ENCODE peak calls at places on chromosomes 12 and 14, in seven cellular contexts. One of them, this sample, is unnamed. For H3K36me3, the result is how much of the 10 kb centered on the place peaks cover.

GRCh38 chr12:95118138-95118787 is 44.8 kb upstream of the NR2C1 start:
- DNase-seq in prostate gland: no peak
- DNase-seq in SK-N-MC: no peak
- DNase-seq in colonic mucosa: no peak
- DNase-seq in heart right ventricle: no peak
- DNase-seq in astrocyte: peak
- DNase-seq in H7: no peak
- DNase-seq in this sample: no peak

GRCh38 chr14:61891810-61892209 is 129.6 kb downstream of the SNAPC1 start:
- DNase-seq in prostate gland: no peak
- DNase-seq in SK-N-MC: no peak
- DNase-seq in colonic mucosa: no peak
- DNase-seq in heart right ventricle: no peak
- DNase-seq in astrocyte: no peak
- DNase-seq in H7: no peak
- DNase-seq in this sample: no peak

GRCh38 chr14:96511146-96511545 is 9.0 kb downstream of the PAPOLA start:
- DNase-seq in prostate gland: no peak
- DNase-seq in SK-N-MC: no peak
- DNase-seq in colonic mucosa: no peak
- DNase-seq in heart right ventricle: no peak
- DNase-seq in astrocyte: no peak
- DNase-seq in H7: no peak
- DNase-seq in this sample: no peak

GRCh38 chr14:51828017-51828797 is 32.2 kb upstream of the GNG2 start:
- DNase-seq in prostate gland: no peak
- DNase-seq in SK-N-MC: no peak
- DNase-seq in colonic mucosa: no peak
- DNase-seq in heart right ventricle: no peak
- DNase-seq in astrocyte: peak
- DNase-seq in H7: peak
- DNase-seq in this sample: peak

GRCh38 chr14:68976160-68977067 is 2.7 kb downstream of the ACTN1 start:
- DNase-seq in prostate gland: no peak
- DNase-seq in SK-N-MC: no peak
- DNase-seq in colonic mucosa: peak
- DNase-seq in heart right ventricle: peak
- DNase-seq in astrocyte: no peak
- DNase-seq in H7: no peak
- DNase-seq in this sample: no peak

GRCh38 chr12:94994312-94994711 is 9.2 kb downstream of the NDUFA12 start:
- DNase-seq in prostate gland: no peak
- DNase-seq in SK-N-MC: no peak
- DNase-seq in colonic mucosa: no peak
- DNase-seq in heart right ventricle: no peak
- DNase-seq in astrocyte: peak
- DNase-seq in H7: no peak
- DNase-seq in this sample: no peak

GRCh38 chr12:105897311-105897725 is 241.4 kb downstream of the NUAK1 start:
- DNase-seq in prostate gland: no peak
- DNase-seq in SK-N-MC: no peak
- DNase-seq in colonic mucosa: no peak
- DNase-seq in heart right ventricle: no peak
- DNase-seq in astrocyte: no peak
- DNase-seq in H7: no peak
- DNase-seq in this sample: no peak

GRCh38 chr12:130076126-130076525 is 86.1 kb upstream of the FZD10 start:
- DNase-seq in prostate gland: no peak
- DNase-seq in SK-N-MC: no peak
- DNase-seq in colonic mucosa: no peak
- DNase-seq in heart right ventricle: no peak
- DNase-seq in astrocyte: no peak
- DNase-seq in H7: no peak
- DNase-seq in this sample: no peak

GRCh38 chr12:67958187-67958586 is 31.1 kb upstream of the IFNG-AS1 start:
- DNase-seq in prostate gland: no peak
- DNase-seq in SK-N-MC: no peak
- DNase-seq in colonic mucosa: no peak
- DNase-seq in heart right ventricle: no peak
- DNase-seq in astrocyte: no peak
- DNase-seq in H7: no peak
- DNase-seq in this sample: no peak

GRCh38 chr14:87149583-87150354 is 843.2 kb downstream of the GALC start:
- DNase-seq in prostate gland: no peak
- DNase-seq in SK-N-MC: no peak
- DNase-seq in colonic mucosa: no peak
- DNase-seq in heart right ventricle: no peak
- DNase-seq in astrocyte: peak
- DNase-seq in H7: peak
- DNase-seq in this sample: no peak

GRCh38 chr12:115400011-115400410 is 716.0 kb upstream of the TBX3 start:
- DNase-seq in prostate gland: no peak
- DNase-seq in SK-N-MC: no peak
- DNase-seq in colonic mucosa: no peak
- DNase-seq in heart right ventricle: no peak
- DNase-seq in astrocyte: no peak
- DNase-seq in H7: no peak
- DNase-seq in this sample: no peak

GRCh38 chr14:38339704-38340103 is 83.8 kb upstream of the CLEC14A start:
- DNase-seq in prostate gland: no peak
- DNase-seq in SK-N-MC: no peak
- DNase-seq in colonic mucosa: no peak
- DNase-seq in heart right ventricle: no peak
- DNase-seq in astrocyte: peak
- DNase-seq in H7: no peak
- DNase-seq in this sample: no peak

GRCh38 chr12:129773170-129773493 is 130.7 kb downstream of the TMEM132D start:
- DNase-seq in prostate gland: no peak
- DNase-seq in SK-N-MC: no peak
- DNase-seq in colonic mucosa: no peak
- DNase-seq in heart right ventricle: no peak
- DNase-seq in astrocyte: no peak
- DNase-seq in H7: no peak
- DNase-seq in this sample: no peak

GRCh38 chr14:100428727-100429126 is 105.6 kb downstream of the SLC25A47 start:
- DNase-seq in prostate gland: no peak
- DNase-seq in SK-N-MC: no peak
- DNase-seq in colonic mucosa: no peak
- DNase-seq in heart right ventricle: no peak
- DNase-seq in astrocyte: peak
- DNase-seq in H7: no peak
- DNase-seq in this sample: no peak

GRCh38 chr12:19491863-19492262 is 52.6 kb downstream of the AEBP2 start:
- DNase-seq in prostate gland: no peak
- DNase-seq in SK-N-MC: peak
- DNase-seq in colonic mucosa: no peak
- DNase-seq in heart right ventricle: no peak
- DNase-seq in astrocyte: no peak
- DNase-seq in H7: no peak
- DNase-seq in this sample: no peak

GRCh38 chr12:50841654-50842531 is 833 bp upstream of the TMPRSS12 start:
- DNase-seq in prostate gland: no peak
- DNase-seq in SK-N-MC: no peak
- DNase-seq in colonic mucosa: no peak
- DNase-seq in heart right ventricle: no peak
- DNase-seq in astrocyte: no peak
- DNase-seq in H7: no peak
- DNase-seq in this sample: no peak

GRCh38 chr12:2092890-2093289 is 40.1 kb downstream of the CACNA1C start:
- DNase-seq in prostate gland: no peak
- DNase-seq in SK-N-MC: no peak
- DNase-seq in colonic mucosa: no peak
- DNase-seq in heart right ventricle: peak
- DNase-seq in astrocyte: peak
- DNase-seq in H7: no peak
- DNase-seq in this sample: no peak

GRCh38 chr14:41899416-41899815 is 292.7 kb downstream of the LRFN5 start:
- DNase-seq in prostate gland: no peak
- DNase-seq in SK-N-MC: peak
- DNase-seq in colonic mucosa: no peak
- DNase-seq in heart right ventricle: no peak
- DNase-seq in astrocyte: peak
- DNase-seq in H7: no peak
- DNase-seq in this sample: no peak

GRCh38 chr14:90274808-90275454 is 18.6 kb downstream of the PSMC1 start:
- DNase-seq in prostate gland: no peak
- DNase-seq in SK-N-MC: no peak
- DNase-seq in colonic mucosa: no peak
- DNase-seq in heart right ventricle: peak
- DNase-seq in astrocyte: peak
- DNase-seq in H7: no peak
- DNase-seq in this sample: no peak

DNA sequence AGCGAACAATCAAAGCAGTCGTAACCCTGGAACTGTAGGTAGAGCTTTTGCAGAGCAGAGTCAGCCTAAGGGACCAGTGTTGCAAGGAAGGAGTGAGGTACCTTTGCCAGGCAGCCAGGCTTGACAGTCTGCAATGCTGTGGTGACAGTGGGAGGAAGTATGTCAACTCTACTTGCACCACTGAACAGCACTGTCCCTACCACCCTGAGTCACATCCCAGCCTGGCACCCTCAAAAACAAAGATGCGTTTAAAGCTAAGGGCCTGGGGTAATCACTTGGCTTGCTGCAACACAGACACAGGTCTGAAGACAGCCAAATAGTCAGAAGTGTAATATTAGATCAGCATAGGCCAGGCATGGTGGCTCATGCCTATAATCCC is 141.9 kb downstream of the DPF3 start:
- DNase-seq in prostate gland: no peak
- DNase-seq in SK-N-MC: no peak
- DNase-seq in colonic mucosa: peak
- DNase-seq in heart right ventricle: no peak
- DNase-seq in astrocyte: no peak
- DNase-seq in H7: no peak
- DNase-seq in this sample: no peak
- H3K36me3 ChIP-seq in prostate gland: under half
- H3K36me3 ChIP-seq in SK-N-MC: under half
- H3K36me3 ChIP-seq in colonic mucosa: under half
- H3K36me3 ChIP-seq in heart right ventricle: under half
- H3K36me3 ChIP-seq in astrocyte: under half
- H3K36me3 ChIP-seq in H7: under half
- H3K36me3 ChIP-seq in this sample: under half

GRCh38 chr14:54427914-54428313 is 13.3 kb downstream of the CNIH1 start:
- DNase-seq in prostate gland: no peak
- DNase-seq in SK-N-MC: no peak
- DNase-seq in colonic mucosa: no peak
- DNase-seq in heart right ventricle: no peak
- DNase-seq in astrocyte: no peak
- DNase-seq in H7: no peak
- DNase-seq in this sample: no peak
- H3K36me3 ChIP-seq in prostate gland: under half
- H3K36me3 ChIP-seq in SK-N-MC: half or more
- H3K36me3 ChIP-seq in colonic mucosa: under half
- H3K36me3 ChIP-seq in heart right ventricle: under half
- H3K36me3 ChIP-seq in astrocyte: under half
- H3K36me3 ChIP-seq in H7: under half
- H3K36me3 ChIP-seq in this sample: under half

GRCh38 chr14:92677955-92678354 is 70.5 kb downstream of the LGMN start:
- DNase-seq in prostate gland: no peak
- DNase-seq in SK-N-MC: no peak
- DNase-seq in colonic mucosa: no peak
- DNase-seq in heart right ventricle: no peak
- DNase-seq in astrocyte: no peak
- DNase-seq in H7: no peak
- DNase-seq in this sample: no peak

GRCh38 chr14:92675421-92675820 is 73.0 kb downstream of the LGMN start:
- DNase-seq in prostate gland: no peak
- DNase-seq in SK-N-MC: no peak
- DNase-seq in colonic mucosa: no peak
- DNase-seq in heart right ventricle: no peak
- DNase-seq in astrocyte: no peak
- DNase-seq in H7: no peak
- DNase-seq in this sample: no peak

GRCh38 chr14:92677087-92677668 is 71.2 kb downstream of the LGMN start:
- DNase-seq in prostate gland: no peak
- DNase-seq in SK-N-MC: no peak
- DNase-seq in colonic mucosa: no peak
- DNase-seq in heart right ventricle: no peak
- DNase-seq in astrocyte: no peak
- DNase-seq in H7: no peak
- DNase-seq in this sample: peak

GRCh38 chr14:92676031-92676430 is 72.4 kb downstream of the LGMN start:
- DNase-seq in prostate gland: no peak
- DNase-seq in SK-N-MC: no peak
- DNase-seq in colonic mucosa: no peak
- DNase-seq in heart right ventricle: no peak
- DNase-seq in astrocyte: no peak
- DNase-seq in H7: no peak
- DNase-seq in this sample: no peak

GRCh38 chr14:92676448-92677086 is 71.9 kb downstream of the LGMN start:
- DNase-seq in prostate gland: no peak
- DNase-seq in SK-N-MC: no peak
- DNase-seq in colonic mucosa: no peak
- DNase-seq in heart right ventricle: no peak
- DNase-seq in astrocyte: no peak
- DNase-seq in H7: no peak
- DNase-seq in this sample: no peak
- H3K36me3 ChIP-seq in prostate gland: under half
- H3K36me3 ChIP-seq in SK-N-MC: under half
- H3K36me3 ChIP-seq in colonic mucosa: under half
- H3K36me3 ChIP-seq in heart right ventricle: under half
- H3K36me3 ChIP-seq in astrocyte: under half
- H3K36me3 ChIP-seq in H7: under half
- H3K36me3 ChIP-seq in this sample: under half

GRCh38 chr14:67680121-67680602 is 5.7 kb upstream of the VTI1B start:
- DNase-seq in prostate gland: no peak
- DNase-seq in SK-N-MC: no peak
- DNase-seq in colonic mucosa: no peak
- DNase-seq in heart right ventricle: no peak
- DNase-seq in astrocyte: peak
- DNase-seq in H7: no peak
- DNase-seq in this sample: no peak
- H3K36me3 ChIP-seq in prostate gland: under half
- H3K36me3 ChIP-seq in SK-N-MC: half or more
- H3K36me3 ChIP-seq in colonic mucosa: under half
- H3K36me3 ChIP-seq in heart right ventricle: under half
- H3K36me3 ChIP-seq in astrocyte: under half
- H3K36me3 ChIP-seq in H7: under half
- H3K36me3 ChIP-seq in this sample: under half

DNA sequence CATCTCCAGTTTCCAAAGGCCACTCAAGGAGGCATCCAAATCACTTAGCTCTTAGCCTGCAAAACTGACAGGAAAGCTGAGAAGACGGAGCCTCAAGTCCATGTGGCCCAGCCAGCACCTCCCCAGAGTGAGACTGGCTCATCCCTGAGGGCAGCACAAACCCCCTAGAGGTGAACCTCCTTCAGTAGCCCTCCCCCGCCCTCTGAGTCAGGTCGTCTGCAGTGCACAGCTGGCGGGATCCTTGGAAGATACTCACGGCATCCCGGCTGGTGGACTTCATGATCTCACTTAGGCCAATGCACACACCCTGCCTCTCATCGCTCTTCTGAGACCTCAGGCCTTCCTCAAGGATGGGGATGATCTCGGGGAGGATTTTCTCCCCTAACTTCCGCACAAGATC is 24.1 kb upstream of the RAB35 start:
- DNase-seq in prostate gland: no peak
- DNase-seq in SK-N-MC: no peak
- DNase-seq in colonic mucosa: no peak
- DNase-seq in heart right ventricle: no peak
- DNase-seq in astrocyte: no peak
- DNase-seq in H7: no peak
- DNase-seq in this sample: no peak
- H3K36me3 ChIP-seq in prostate gland: half or more
- H3K36me3 ChIP-seq in SK-N-MC: half or more
- H3K36me3 ChIP-seq in colonic mucosa: under half
- H3K36me3 ChIP-seq in heart right ventricle: under half
- H3K36me3 ChIP-seq in astrocyte: half or more
- H3K36me3 ChIP-seq in H7: half or more
- H3K36me3 ChIP-seq in this sample: half or more

GRCh38 chr14:34571771-34572170 is 32.3 kb upstream of the EAPP start:
- DNase-seq in prostate gland: no peak
- DNase-seq in SK-N-MC: no peak
- DNase-seq in colonic mucosa: no peak
- DNase-seq in heart right ventricle: no peak
- DNase-seq in astrocyte: no peak
- DNase-seq in H7: no peak
- DNase-seq in this sample: no peak
- H3K36me3 ChIP-seq in prostate gland: under half
- H3K36me3 ChIP-seq in SK-N-MC: under half
- H3K36me3 ChIP-seq in colonic mucosa: under half
- H3K36me3 ChIP-seq in heart right ventricle: under half
- H3K36me3 ChIP-seq in astrocyte: under half
- H3K36me3 ChIP-seq in H7: under half
- H3K36me3 ChIP-seq in this sample: under half

This sample was measured in CD8-positive, alpha-beta memory T cell.